ENCODE peak calls at places on chromosomes 3 and 15, in nine cellular contexts. H is Daoy; O is cardiac fibroblast; F is activated naive CD8-positive, alpha-beta T cell treated with anti-CD3 and anti-CD28 coated beads, Interleukin-2, amount 50 U/mL, for 24 hours; Y is left colon; E is SJSA1; D is lower leg skin; U is AG20443; G is stimulated activated CD8-positive, alpha-beta memory T cell treated with anti-CD3 and anti-CD28 coated beads, Interleukin-7, amount 100 ng/mL, for 48 hours. Q is an unnamed sample.

GRCh38 chr15:99137111-99137546 is 32.2 kb downstream of the SYNM start:
- DNase-seq in U (no peak), O (no peak), F (no peak), H (no peak), E (no peak), D (no peak), G (no peak), Y (no peak), Q (no peak)

GRCh38 chr3:107208100-107208499 is 169.1 kb upstream of the CCDC54 start:
- DNase-seq in G (no peak), Y (no peak), U (peak), D (peak), F (no peak), H (peak), O (peak), E (peak), Q (no peak)

GRCh38 chr3:72255191-72255590 is 470.2 kb upstream of the PROK2 start:
- DNase-seq in F (no peak), G (no peak), D (no peak), Y (no peak), U (peak), O (peak), E (peak), H (no peak), Q (no peak)

GRCh38 chr3:144142151-144142855 is 170.7 kb downstream of the DIPK2A start:
- DNase-seq in Y (no peak), H (no peak), G (no peak), D (no peak), O (peak), U (peak), F (no peak), E (no peak), Q (no peak)

GRCh38 chr3:123724306-123724705 is 139.5 kb upstream of the HACD2 start:
- DNase-seq in U (no peak), E (peak), O (peak), H (peak), G (no peak), Y (no peak), F (no peak), D (no peak), Q (no peak)

GRCh38 chr3:173411288-173412064 is 13.9 kb downstream of the NLGN1 start:
- DNase-seq in U (peak), E (peak), H (peak), G (no peak), F (no peak), Y (no peak), O (peak), D (no peak), Q (no peak)

GRCh38 chr15:61871926-61872522 is 188.2 kb downstream of the VPS13C start:
- DNase-seq in U (peak), F (no peak), Y (no peak), O (peak), D (no peak), H (no peak), E (peak), G (no peak), Q (no peak)

GRCh38 chr3:140128217-140129137 is 193.5 kb downstream of the CLSTN2 start:
- DNase-seq in F (no peak), O (peak), E (peak), H (peak), U (peak), G (no peak), D (no peak), Y (no peak), Q (no peak)

GRCh38 chr15:74245342-74245931 is 9.3 kb downstream of the CCDC33 start:
- DNase-seq in G (peak), H (no peak), Y (no peak), U (peak), D (no peak), E (no peak), F (peak), O (no peak), Q (peak)

GRCh38 chr3:147906275-147906674 is 497.1 kb downstream of the ZIC1 start:
- DNase-seq in O (peak), D (no peak), E (peak), F (no peak), G (no peak), H (no peak), Y (no peak), U (no peak), Q (no peak)

GRCh38 chr3:159828542-159828943 is 160.1 kb upstream of the IL12A start:
- DNase-seq in U (peak), D (no peak), Y (no peak), H (peak), E (peak), F (no peak), G (no peak), O (peak), Q (no peak)

Q was measured in activated T-cell treated with anti-CD3 and anti-CD28 coated beads, Interleukin-2, amount 50 U/mL, for 24 hours.